ENCODE peak calls at places on chromosomes 11 and 22, in nine cellular contexts. One of them, this sample, is unnamed.

GRCh38 chr11:66842896-66843775 is at the start of gene RCE1:
- DNase-seq in T-cell: peak
- DNase-seq in iris pigment epithelial cell: peak
- DNase-seq in A172: peak
- DNase-seq in posterior cingulate gyrus: peak
- DNase-seq in T47D: peak
- DNase-seq in SHP77: peak
- DNase-seq in HCT116: peak
- DNase-seq in Karpas-422: peak
- DNase-seq in this sample: peak

GRCh38 chr22:49291781-49292180 is 535.9 kb downstream of the BRD1 start:
- DNase-seq in T-cell: no peak
- DNase-seq in iris pigment epithelial cell: no peak
- DNase-seq in A172: no peak
- DNase-seq in posterior cingulate gyrus: no peak
- DNase-seq in T47D: no peak
- DNase-seq in SHP77: no peak
- DNase-seq in HCT116: no peak
- DNase-seq in Karpas-422: no peak
- DNase-seq in this sample: no peak

GRCh38 chr11:75782540-75783263 is 14.1 kb downstream of the DGAT2 start:
- DNase-seq in T-cell: no peak
- DNase-seq in iris pigment epithelial cell: no peak
- DNase-seq in A172: no peak
- DNase-seq in posterior cingulate gyrus: no peak
- DNase-seq in T47D: no peak
- DNase-seq in SHP77: no peak
- DNase-seq in HCT116: no peak
- DNase-seq in Karpas-422: no peak
- DNase-seq in this sample: no peak

GRCh38 chr22:47380692-47381091 is 618.2 kb downstream of the TBC1D22A start:
- DNase-seq in T-cell: no peak
- DNase-seq in iris pigment epithelial cell: no peak
- DNase-seq in A172: no peak
- DNase-seq in posterior cingulate gyrus: no peak
- DNase-seq in T47D: no peak
- DNase-seq in SHP77: no peak
- DNase-seq in HCT116: no peak
- DNase-seq in Karpas-422: no peak
- DNase-seq in this sample: no peak

GRCh38 chr11:111654611-111655010 is 52.4 kb downstream of the SIK2 start:
- DNase-seq in T-cell: no peak
- DNase-seq in iris pigment epithelial cell: no peak
- DNase-seq in A172: no peak
- DNase-seq in posterior cingulate gyrus: no peak
- DNase-seq in T47D: no peak
- DNase-seq in SHP77: no peak
- DNase-seq in HCT116: no peak
- DNase-seq in Karpas-422: no peak
- DNase-seq in this sample: no peak

GRCh38 chr22:20002661-20003060 is 14.0 kb downstream of the ARVCF start:
- DNase-seq in T-cell: no peak
- DNase-seq in iris pigment epithelial cell: no peak
- DNase-seq in A172: no peak
- DNase-seq in posterior cingulate gyrus: no peak
- DNase-seq in T47D: no peak
- DNase-seq in SHP77: peak
- DNase-seq in HCT116: no peak
- DNase-seq in Karpas-422: no peak
- DNase-seq in this sample: no peak

GRCh38 chr11:111185259-111185658 is 60.3 kb upstream of the POU2AF2 start:
- DNase-seq in T-cell: no peak
- DNase-seq in iris pigment epithelial cell: peak
- DNase-seq in A172: no peak
- DNase-seq in posterior cingulate gyrus: no peak
- DNase-seq in T47D: no peak
- DNase-seq in SHP77: no peak
- DNase-seq in HCT116: no peak
- DNase-seq in Karpas-422: no peak
- DNase-seq in this sample: no peak

GRCh38 chr11:26761382-26761781 is 39.5 kb upstream of the SLC5A12 start:
- DNase-seq in T-cell: no peak
- DNase-seq in iris pigment epithelial cell: no peak
- DNase-seq in A172: no peak
- DNase-seq in posterior cingulate gyrus: no peak
- DNase-seq in T47D: no peak
- DNase-seq in SHP77: no peak
- DNase-seq in HCT116: no peak
- DNase-seq in Karpas-422: no peak
- DNase-seq in this sample: no peak

GRCh38 chr22:27317156-27317555 is 484.4 kb downstream of the MN1 start:
- DNase-seq in T-cell: no peak
- DNase-seq in iris pigment epithelial cell: no peak
- DNase-seq in A172: no peak
- DNase-seq in posterior cingulate gyrus: no peak
- DNase-seq in T47D: peak
- DNase-seq in SHP77: no peak
- DNase-seq in HCT116: no peak
- DNase-seq in Karpas-422: no peak
- DNase-seq in this sample: no peak

GRCh38 chr11:69295079-69295994 is 1.4 kb downstream of the MYEOV start:
- DNase-seq in T-cell: no peak
- DNase-seq in iris pigment epithelial cell: no peak
- DNase-seq in A172: no peak
- DNase-seq in posterior cingulate gyrus: no peak
- DNase-seq in T47D: no peak
- DNase-seq in SHP77: no peak
- DNase-seq in HCT116: no peak
- DNase-seq in Karpas-422: peak
- DNase-seq in this sample: no peak

GRCh38 chr11:19321351-19321750 is 80.6 kb upstream of the E2F8 start:
- DNase-seq in T-cell: no peak
- DNase-seq in iris pigment epithelial cell: no peak
- DNase-seq in A172: no peak
- DNase-seq in posterior cingulate gyrus: no peak
- DNase-seq in T47D: no peak
- DNase-seq in SHP77: no peak
- DNase-seq in HCT116: no peak
- DNase-seq in Karpas-422: no peak
- DNase-seq in this sample: no peak

GRCh38 chr11:66313321-66314185 is 3.3 kb downstream of the CD248 start:
- DNase-seq in T-cell: no peak
- DNase-seq in iris pigment epithelial cell: peak
- DNase-seq in A172: no peak
- DNase-seq in posterior cingulate gyrus: no peak
- DNase-seq in T47D: no peak
- DNase-seq in SHP77: no peak
- DNase-seq in HCT116: no peak
- DNase-seq in Karpas-422: no peak
- DNase-seq in this sample: no peak

GRCh38 chr22:48709453-48709852 is 1118.2 kb downstream of the BRD1 start:
- DNase-seq in T-cell: no peak
- DNase-seq in iris pigment epithelial cell: no peak
- DNase-seq in A172: no peak
- DNase-seq in posterior cingulate gyrus: no peak
- DNase-seq in T47D: no peak
- DNase-seq in SHP77: no peak
- DNase-seq in HCT116: no peak
- DNase-seq in Karpas-422: no peak
- DNase-seq in this sample: no peak

GRCh38 chr11:60910281-60910687 is 3.7 kb upstream of the TMEM109 start:
- DNase-seq in T-cell: no peak
- DNase-seq in iris pigment epithelial cell: no peak
- DNase-seq in A172: no peak
- DNase-seq in posterior cingulate gyrus: no peak
- DNase-seq in T47D: no peak
- DNase-seq in SHP77: no peak
- DNase-seq in HCT116: no peak
- DNase-seq in Karpas-422: no peak
- DNase-seq in this sample: no peak

GRCh38 chr22:42396621-42397331 is 35.4 kb downstream of the NFAM1 start:
- DNase-seq in T-cell: no peak
- DNase-seq in iris pigment epithelial cell: no peak
- DNase-seq in A172: no peak
- DNase-seq in posterior cingulate gyrus: no peak
- DNase-seq in T47D: no peak
- DNase-seq in SHP77: no peak
- DNase-seq in HCT116: peak
- DNase-seq in Karpas-422: peak
- DNase-seq in this sample: peak

GRCh38 chr11:23425379-23425778 is 565.1 kb upstream of the CCDC179 start:
- DNase-seq in T-cell: no peak
- DNase-seq in iris pigment epithelial cell: no peak
- DNase-seq in A172: no peak
- DNase-seq in posterior cingulate gyrus: no peak
- DNase-seq in T47D: no peak
- DNase-seq in SHP77: no peak
- DNase-seq in HCT116: no peak
- DNase-seq in Karpas-422: no peak
- DNase-seq in this sample: no peak

GRCh38 chr11:115198301-115198700 is 305.9 kb downstream of the CADM1 start:
- DNase-seq in T-cell: no peak
- DNase-seq in iris pigment epithelial cell: peak
- DNase-seq in A172: no peak
- DNase-seq in posterior cingulate gyrus: no peak
- DNase-seq in T47D: no peak
- DNase-seq in SHP77: peak
- DNase-seq in HCT116: no peak
- DNase-seq in Karpas-422: no peak
- DNase-seq in this sample: no peak

GRCh38 chr22:26835929-26836528 is 178.6 kb downstream of the MIAT start:
- DNase-seq in T-cell: peak
- DNase-seq in iris pigment epithelial cell: peak
- DNase-seq in A172: peak
- DNase-seq in posterior cingulate gyrus: no peak
- DNase-seq in T47D: peak
- DNase-seq in SHP77: peak
- DNase-seq in HCT116: peak
- DNase-seq in Karpas-422: peak
- DNase-seq in this sample: no peak

GRCh38 chr11:12914401-12914912 is 94.7 kb upstream of the RASSF10 start:
- DNase-seq in T-cell: no peak
- DNase-seq in iris pigment epithelial cell: no peak
- DNase-seq in A172: no peak
- DNase-seq in posterior cingulate gyrus: peak
- DNase-seq in T47D: peak
- DNase-seq in SHP77: no peak
- DNase-seq in HCT116: no peak
- DNase-seq in Karpas-422: peak
- DNase-seq in this sample: peak

GRCh38 chr11:122215244-122215992 is 99.4 kb upstream of the BLID start:
- DNase-seq in T-cell: no peak
- DNase-seq in iris pigment epithelial cell: peak
- DNase-seq in A172: peak
- DNase-seq in posterior cingulate gyrus: peak
- DNase-seq in T47D: peak
- DNase-seq in SHP77: peak
- DNase-seq in HCT116: peak
- DNase-seq in Karpas-422: peak
- DNase-seq in this sample: peak

GRCh38 chr22:45423524-45423923 is 10.0 kb downstream of the RIBC2 start:
- DNase-seq in T-cell: no peak
- DNase-seq in iris pigment epithelial cell: no peak
- DNase-seq in A172: no peak
- DNase-seq in posterior cingulate gyrus: no peak
- DNase-seq in T47D: no peak
- DNase-seq in SHP77: no peak
- DNase-seq in HCT116: no peak
- DNase-seq in Karpas-422: no peak
- DNase-seq in this sample: no peak

GRCh38 chr11:64089915-64090810 is 54.4 kb downstream of the FLRT1 start:
- DNase-seq in T-cell: no peak
- DNase-seq in iris pigment epithelial cell: no peak
- DNase-seq in A172: peak
- DNase-seq in posterior cingulate gyrus: no peak
- DNase-seq in T47D: no peak
- DNase-seq in SHP77: no peak
- DNase-seq in HCT116: no peak
- DNase-seq in Karpas-422: no peak
- DNase-seq in this sample: no peak

GRCh38 chr11:6022954-6023353 is 7.6 kb downstream of the OR56A1 start:
- DNase-seq in T-cell: no peak
- DNase-seq in iris pigment epithelial cell: peak
- DNase-seq in A172: peak
- DNase-seq in posterior cingulate gyrus: no peak
- DNase-seq in T47D: peak
- DNase-seq in SHP77: peak
- DNase-seq in HCT116: peak
- DNase-seq in Karpas-422: peak
- DNase-seq in this sample: no peak

GRCh38 chr11:103378931-103379330 is 269.7 kb downstream of the DYNC2H1 start:
- DNase-seq in T-cell: no peak
- DNase-seq in iris pigment epithelial cell: peak
- DNase-seq in A172: no peak
- DNase-seq in posterior cingulate gyrus: no peak
- DNase-seq in T47D: no peak
- DNase-seq in SHP77: no peak
- DNase-seq in HCT116: no peak
- DNase-seq in Karpas-422: no peak
- DNase-seq in this sample: no peak

GRCh38 chr11:28900427-28900826 is 792.2 kb downstream of the METTL15 start:
- DNase-seq in T-cell: no peak
- DNase-seq in iris pigment epithelial cell: no peak
- DNase-seq in A172: no peak
- DNase-seq in posterior cingulate gyrus: no peak
- DNase-seq in T47D: no peak
- DNase-seq in SHP77: no peak
- DNase-seq in HCT116: no peak
- DNase-seq in Karpas-422: no peak
- DNase-seq in this sample: no peak

GRCh38 chr11:3971756-3972404 is 116.4 kb downstream of the STIM1 start:
- DNase-seq in T-cell: no peak
- DNase-seq in iris pigment epithelial cell: peak
- DNase-seq in A172: no peak
- DNase-seq in posterior cingulate gyrus: no peak
- DNase-seq in T47D: no peak
- DNase-seq in SHP77: no peak
- DNase-seq in HCT116: no peak
- DNase-seq in Karpas-422: peak
- DNase-seq in this sample: no peak

GRCh38 chr11:130166457-130166784 is 6.8 kb downstream of the ST14 start:
- DNase-seq in T-cell: no peak
- DNase-seq in iris pigment epithelial cell: peak
- DNase-seq in A172: peak
- DNase-seq in posterior cingulate gyrus: no peak
- DNase-seq in T47D: no peak
- DNase-seq in SHP77: peak
- DNase-seq in HCT116: peak
- DNase-seq in Karpas-422: no peak
- DNase-seq in this sample: no peak

GRCh38 chr11:810040-810567 is 337 bp downstream of the RPLP2 start:
- DNase-seq in T-cell: no peak
- DNase-seq in iris pigment epithelial cell: no peak
- DNase-seq in A172: no peak
- DNase-seq in posterior cingulate gyrus: no peak
- DNase-seq in T47D: no peak
- DNase-seq in SHP77: no peak
- DNase-seq in HCT116: no peak
- DNase-seq in Karpas-422: peak
- DNase-seq in this sample: no peak

GRCh38 chr11:10414659-10415058 is 40.4 kb upstream of the AMPD3 start:
- DNase-seq in T-cell: no peak
- DNase-seq in iris pigment epithelial cell: peak
- DNase-seq in A172: no peak
- DNase-seq in posterior cingulate gyrus: peak
- DNase-seq in T47D: no peak
- DNase-seq in SHP77: no peak
- DNase-seq in HCT116: no peak
- DNase-seq in Karpas-422: no peak
- DNase-seq in this sample: no peak

GRCh38 chr11:112525270-112525669 is 264.6 kb upstream of the PLET1 start:
- DNase-seq in T-cell: no peak
- DNase-seq in iris pigment epithelial cell: peak
- DNase-seq in A172: no peak
- DNase-seq in posterior cingulate gyrus: no peak
- DNase-seq in T47D: no peak
- DNase-seq in SHP77: no peak
- DNase-seq in HCT116: no peak
- DNase-seq in Karpas-422: no peak
- DNase-seq in this sample: no peak

GRCh38 chr11:70694371-70694770 is 296.0 kb downstream of the CTTN start:
- DNase-seq in T-cell: no peak
- DNase-seq in iris pigment epithelial cell: no peak
- DNase-seq in A172: no peak
- DNase-seq in posterior cingulate gyrus: peak
- DNase-seq in T47D: no peak
- DNase-seq in SHP77: no peak
- DNase-seq in HCT116: no peak
- DNase-seq in Karpas-422: no peak
- DNase-seq in this sample: peak

This sample was measured in amygdala.